ENCODE peak calls at places on chromosomes 3 and 15, in ten cellular contexts. One of them, this sample, is unnamed. For H3K4me1, the result is how much of the 10 kb centered on the place peaks cover.

GRCh38 chr15:61839541-61839940 is 220.7 kb downstream of the VPS13C start:
- DNase-seq in mammary epithelial cell: peak
- DNase-seq in cardiac muscle cell: no peak
- DNase-seq in endothelial cell of umbilical vein: no peak
- DNase-seq in IMR-90: peak
- DNase-seq in lung: no peak
- DNase-seq in A673: no peak
- DNase-seq in heart left ventricle: no peak
- DNase-seq in SJSA1: no peak
- DNase-seq in uterus: no peak
- DNase-seq in this sample: no peak

GRCh38 chr15:99486371-99487336 is 79.1 kb upstream of the MEF2A start:
- DNase-seq in lung: peak
- DNase-seq in heart left ventricle: peak
- DNase-seq in endothelial cell of umbilical vein: peak
- DNase-seq in A673: peak
- DNase-seq in cardiac muscle cell: peak
- DNase-seq in SJSA1: peak
- DNase-seq in IMR-90: peak
- DNase-seq in mammary epithelial cell: peak
- DNase-seq in uterus: peak
- DNase-seq in this sample: peak

GRCh38 chr3:108834551-108834950 is 12.0 kb downstream of the TRAT1 start:
- DNase-seq in heart left ventricle: no peak
- DNase-seq in IMR-90: no peak
- DNase-seq in lung: no peak
- DNase-seq in uterus: no peak
- DNase-seq in mammary epithelial cell: no peak
- DNase-seq in SJSA1: no peak
- DNase-seq in endothelial cell of umbilical vein: no peak
- DNase-seq in cardiac muscle cell: no peak
- DNase-seq in A673: no peak
- DNase-seq in this sample: no peak

GRCh38 chr3:55491296-55491816 is 4.2 kb upstream of the WNT5A start:
- DNase-seq in SJSA1: no peak
- DNase-seq in lung: no peak
- DNase-seq in endothelial cell of umbilical vein: peak
- DNase-seq in mammary epithelial cell: peak
- DNase-seq in heart left ventricle: no peak
- DNase-seq in uterus: peak
- DNase-seq in cardiac muscle cell: no peak
- DNase-seq in IMR-90: peak
- DNase-seq in A673: peak
- DNase-seq in this sample: no peak

GRCh38 chr3:37028329-37028728 is 35.0 kb downstream of the MLH1 start:
- DNase-seq in lung: no peak
- DNase-seq in heart left ventricle: no peak
- DNase-seq in mammary epithelial cell: no peak
- DNase-seq in A673: peak
- DNase-seq in cardiac muscle cell: peak
- DNase-seq in uterus: no peak
- DNase-seq in SJSA1: no peak
- DNase-seq in endothelial cell of umbilical vein: peak
- DNase-seq in IMR-90: no peak
- DNase-seq in this sample: no peak

GRCh38 chr3:157542711-157543485 is 39.7 kb upstream of the VEPH1 start:
- DNase-seq in uterus: peak
- DNase-seq in SJSA1: no peak
- DNase-seq in heart left ventricle: peak
- DNase-seq in A673: peak
- DNase-seq in IMR-90: peak
- DNase-seq in endothelial cell of umbilical vein: peak
- DNase-seq in mammary epithelial cell: peak
- DNase-seq in cardiac muscle cell: peak
- DNase-seq in lung: peak
- DNase-seq in this sample: no peak

GRCh38 chr3:72199530-72199929 is 414.6 kb upstream of the PROK2 start:
- DNase-seq in IMR-90: no peak
- DNase-seq in A673: no peak
- DNase-seq in lung: no peak
- DNase-seq in mammary epithelial cell: no peak
- DNase-seq in endothelial cell of umbilical vein: no peak
- DNase-seq in SJSA1: no peak
- DNase-seq in cardiac muscle cell: no peak
- DNase-seq in heart left ventricle: no peak
- DNase-seq in uterus: no peak
- DNase-seq in this sample: no peak

GRCh38 chr3:54213910-54214309 is 91.6 kb downstream of the CACNA2D3 start:
- DNase-seq in uterus: no peak
- DNase-seq in A673: no peak
- DNase-seq in IMR-90: no peak
- DNase-seq in heart left ventricle: no peak
- DNase-seq in endothelial cell of umbilical vein: no peak
- DNase-seq in lung: no peak
- DNase-seq in SJSA1: no peak
- DNase-seq in cardiac muscle cell: no peak
- DNase-seq in mammary epithelial cell: peak
- DNase-seq in this sample: no peak

GRCh38 chr3:197523551-197523950 is 32.2 kb downstream of the BDH1 start:
- DNase-seq in uterus: no peak
- DNase-seq in IMR-90: no peak
- DNase-seq in mammary epithelial cell: no peak
- DNase-seq in SJSA1: no peak
- DNase-seq in A673: no peak
- DNase-seq in lung: no peak
- DNase-seq in cardiac muscle cell: no peak
- DNase-seq in endothelial cell of umbilical vein: no peak
- DNase-seq in heart left ventricle: no peak
- DNase-seq in this sample: no peak

GRCh38 chr15:86776120-86776519 is 696.4 kb downstream of the AGBL1 start:
- DNase-seq in cardiac muscle cell: no peak
- DNase-seq in mammary epithelial cell: no peak
- DNase-seq in A673: no peak
- DNase-seq in SJSA1: no peak
- DNase-seq in endothelial cell of umbilical vein: no peak
- DNase-seq in lung: no peak
- DNase-seq in heart left ventricle: no peak
- DNase-seq in uterus: no peak
- DNase-seq in IMR-90: no peak
- DNase-seq in this sample: no peak

GRCh38 chr3:10228248-10228950 is 19.9 kb upstream of the TATDN2 start:
- DNase-seq in cardiac muscle cell: no peak
- DNase-seq in endothelial cell of umbilical vein: peak
- DNase-seq in A673: no peak
- DNase-seq in heart left ventricle: no peak
- DNase-seq in IMR-90: no peak
- DNase-seq in mammary epithelial cell: peak
- DNase-seq in SJSA1: no peak
- DNase-seq in uterus: no peak
- DNase-seq in lung: no peak
- DNase-seq in this sample: no peak
- H3K27ac ChIP-seq in cardiac muscle cell: no peak
- H3K27ac ChIP-seq in endothelial cell of umbilical vein: peak
- H3K27ac ChIP-seq in A673: no peak
- H3K27ac ChIP-seq in heart left ventricle: no peak
- H3K27ac ChIP-seq in IMR-90: no peak
- H3K27ac ChIP-seq in mammary epithelial cell: no peak
- H3K27ac ChIP-seq in SJSA1: no peak
- H3K27ac ChIP-seq in uterus: no peak
- H3K27ac ChIP-seq in lung: no peak
- H3K27ac ChIP-seq in this sample: peak

DNA sequence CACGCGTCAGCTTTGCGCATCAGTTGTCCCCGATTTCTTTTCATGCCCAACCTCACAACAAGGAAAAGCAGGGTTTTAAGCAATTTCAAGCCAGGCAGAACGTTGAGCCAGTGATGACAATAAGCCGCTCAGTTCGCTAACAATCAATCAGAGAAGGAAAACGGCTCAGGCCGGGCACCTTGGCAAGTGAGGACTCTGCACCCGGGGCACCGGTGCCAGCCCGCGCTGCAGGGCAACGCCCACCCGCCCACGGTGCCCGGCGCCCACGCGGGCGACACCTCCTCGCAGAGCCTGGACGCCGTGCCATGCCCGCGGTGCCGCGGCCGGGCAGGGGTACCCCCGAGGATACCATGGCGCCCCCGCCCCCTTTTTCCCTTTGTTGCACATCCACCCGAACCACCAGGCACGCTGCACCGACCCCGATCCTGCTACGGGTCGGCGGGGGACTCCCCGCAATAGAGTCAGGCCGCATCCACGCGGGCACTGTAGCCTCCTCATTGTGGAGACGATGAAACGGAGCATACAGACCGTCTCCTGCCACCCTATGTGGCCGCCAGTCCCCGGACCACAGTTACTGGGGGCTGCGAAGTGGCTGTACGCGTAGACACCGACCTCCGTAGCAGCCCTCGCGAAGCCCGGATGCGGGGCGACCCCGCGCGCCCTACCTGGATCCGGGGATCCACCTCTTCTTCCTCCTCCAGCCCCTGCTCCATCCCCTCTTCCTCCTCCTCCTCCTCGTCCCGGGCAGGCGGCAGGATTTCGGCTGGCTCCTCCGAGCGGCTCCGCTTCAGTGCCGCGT is 581 bp downstream of the SH3BP5 start:
- DNase-seq in mammary epithelial cell: peak
- DNase-seq in A673: peak
- DNase-seq in uterus: peak
- DNase-seq in cardiac muscle cell: no peak
- DNase-seq in IMR-90: peak
- DNase-seq in SJSA1: peak
- DNase-seq in heart left ventricle: peak
- DNase-seq in lung: no peak
- DNase-seq in endothelial cell of umbilical vein: peak
- DNase-seq in this sample: no peak
- H3K4me1 ChIP-seq in mammary epithelial cell: under half
- H3K4me1 ChIP-seq in A673: under half
- H3K4me1 ChIP-seq in uterus: under half
- H3K4me1 ChIP-seq in cardiac muscle cell: under half
- H3K4me1 ChIP-seq in IMR-90: under half
- H3K4me1 ChIP-seq in SJSA1: under half
- H3K4me1 ChIP-seq in heart left ventricle: under half
- H3K4me1 ChIP-seq in lung: under half
- H3K4me1 ChIP-seq in endothelial cell of umbilical vein: under half
- H3K4me1 ChIP-seq in this sample: under half

GRCh38 chr3:52119056-52119455 is 35.2 kb downstream of the POC1A start:
- DNase-seq in heart left ventricle: peak
- DNase-seq in A673: peak
- DNase-seq in IMR-90: no peak
- DNase-seq in cardiac muscle cell: no peak
- DNase-seq in lung: no peak
- DNase-seq in endothelial cell of umbilical vein: no peak
- DNase-seq in SJSA1: no peak
- DNase-seq in uterus: no peak
- DNase-seq in mammary epithelial cell: no peak
- DNase-seq in this sample: no peak

GRCh38 chr3:52119826-52120225 is 34.4 kb downstream of the POC1A start:
- DNase-seq in uterus: no peak
- DNase-seq in heart left ventricle: peak
- DNase-seq in endothelial cell of umbilical vein: no peak
- DNase-seq in SJSA1: no peak
- DNase-seq in IMR-90: no peak
- DNase-seq in A673: no peak
- DNase-seq in mammary epithelial cell: no peak
- DNase-seq in lung: no peak
- DNase-seq in cardiac muscle cell: no peak
- DNase-seq in this sample: no peak

GRCh38 chr3:52120576-52121458 is 33.4 kb downstream of the POC1A start:
- DNase-seq in SJSA1: no peak
- DNase-seq in heart left ventricle: peak
- DNase-seq in IMR-90: no peak
- DNase-seq in mammary epithelial cell: peak
- DNase-seq in A673: no peak
- DNase-seq in lung: no peak
- DNase-seq in cardiac muscle cell: no peak
- DNase-seq in uterus: no peak
- DNase-seq in endothelial cell of umbilical vein: peak
- DNase-seq in this sample: no peak

GRCh38 chr3:52117537-52117936 is 36.7 kb downstream of the POC1A start:
- DNase-seq in IMR-90: no peak
- DNase-seq in SJSA1: no peak
- DNase-seq in endothelial cell of umbilical vein: no peak
- DNase-seq in lung: no peak
- DNase-seq in uterus: no peak
- DNase-seq in heart left ventricle: no peak
- DNase-seq in mammary epithelial cell: no peak
- DNase-seq in cardiac muscle cell: no peak
- DNase-seq in A673: no peak
- DNase-seq in this sample: no peak

DNA sequence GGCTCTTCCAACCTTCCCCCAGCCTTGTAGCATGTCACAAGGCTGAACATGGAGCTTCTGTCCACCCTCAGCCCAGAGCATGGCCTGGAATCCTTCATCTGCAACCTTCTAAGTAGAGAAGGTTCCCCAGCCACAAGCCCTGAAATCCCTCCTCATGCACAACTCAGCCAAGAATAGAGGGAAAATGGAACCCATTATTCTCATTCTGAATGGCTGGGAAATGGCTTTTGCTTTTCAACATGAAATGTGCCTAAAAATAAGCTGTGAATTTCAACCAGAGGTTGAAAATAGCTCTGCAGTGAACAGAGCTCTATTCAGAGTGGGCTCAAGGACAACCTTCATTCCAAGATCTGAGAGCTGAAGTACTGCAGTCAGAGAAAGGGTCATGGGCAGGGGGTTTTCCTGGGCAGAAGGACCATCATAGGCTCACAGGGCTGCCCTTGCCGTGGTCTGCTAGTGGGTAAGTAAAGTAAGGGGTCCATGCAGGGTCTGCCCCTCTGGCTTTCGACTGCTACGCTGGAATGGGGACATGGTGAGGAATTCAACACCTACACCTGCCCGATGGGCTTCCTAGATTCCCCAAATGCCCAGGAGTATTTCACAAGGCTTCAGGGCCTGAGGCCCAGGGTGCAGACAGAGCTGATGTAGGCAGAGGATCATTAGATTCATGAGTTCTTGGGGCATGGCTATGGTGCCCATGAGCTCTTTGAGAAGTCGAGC is 35.9 kb downstream of the POC1A start:
- DNase-seq in endothelial cell of umbilical vein: no peak
- DNase-seq in heart left ventricle: peak
- DNase-seq in SJSA1: no peak
- DNase-seq in uterus: no peak
- DNase-seq in mammary epithelial cell: no peak
- DNase-seq in cardiac muscle cell: no peak
- DNase-seq in lung: no peak
- DNase-seq in A673: no peak
- DNase-seq in IMR-90: no peak
- DNase-seq in this sample: no peak
- H3K27ac ChIP-seq in endothelial cell of umbilical vein: no peak
- H3K27ac ChIP-seq in heart left ventricle: no peak
- H3K27ac ChIP-seq in SJSA1: no peak
- H3K27ac ChIP-seq in uterus: no peak
- H3K27ac ChIP-seq in mammary epithelial cell: no peak
- H3K27ac ChIP-seq in cardiac muscle cell: peak
- H3K27ac ChIP-seq in lung: no peak
- H3K27ac ChIP-seq in A673: no peak
- H3K27ac ChIP-seq in IMR-90: no peak
- H3K27ac ChIP-seq in this sample: no peak

DNA sequence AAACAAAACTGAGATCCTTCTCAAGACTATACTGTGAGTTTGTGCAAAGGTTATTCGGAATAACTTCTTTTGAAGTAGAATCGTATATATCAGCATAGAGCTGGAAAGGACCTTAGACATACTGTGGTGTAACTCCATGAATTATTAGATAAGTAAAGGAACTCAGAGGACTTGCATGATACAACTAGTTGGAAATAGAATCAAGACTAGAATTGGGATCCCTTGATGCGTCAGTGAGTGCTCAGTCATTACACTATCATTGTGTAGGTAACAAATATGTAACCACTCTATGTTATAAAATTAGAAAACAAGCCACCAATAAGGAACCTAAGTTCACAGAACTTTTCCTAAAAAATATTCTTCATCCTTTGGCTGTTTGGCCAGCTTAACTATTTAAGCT is 61.1 kb downstream of the CBLB start:
- DNase-seq in heart left ventricle: no peak
- DNase-seq in SJSA1: no peak
- DNase-seq in lung: no peak
- DNase-seq in IMR-90: no peak
- DNase-seq in mammary epithelial cell: no peak
- DNase-seq in endothelial cell of umbilical vein: no peak
- DNase-seq in uterus: no peak
- DNase-seq in cardiac muscle cell: no peak
- DNase-seq in A673: no peak
- DNase-seq in this sample: no peak
- H3K4me1 ChIP-seq in heart left ventricle: under half
- H3K4me1 ChIP-seq in SJSA1: under half
- H3K4me1 ChIP-seq in lung: under half
- H3K4me1 ChIP-seq in IMR-90: under half
- H3K4me1 ChIP-seq in mammary epithelial cell: under half
- H3K4me1 ChIP-seq in endothelial cell of umbilical vein: under half
- H3K4me1 ChIP-seq in uterus: under half
- H3K4me1 ChIP-seq in cardiac muscle cell: under half
- H3K4me1 ChIP-seq in A673: under half
- H3K4me1 ChIP-seq in this sample: under half

This sample was measured in thoracic aorta.